ENCODE peak calls at places on chromosomes 5 and 9, in seven cellular contexts. C is RPMI7951; M is HL-60; I is fibroblast of lung; P is ACHN; F is neuronal stem cell; O is activated CD4-positive, alpha-beta T cell treated with anti-CD3 and anti-CD28 coated beads for 4 hours. W is an unnamed sample.

GRCh38 chr5:78286288-78286687 is 8.2 kb downstream of the AP3B1 start:
- DNase-seq in M (no peak), C (no peak), I (no peak), P (no peak), F (no peak), O (no peak), W (no peak)

GRCh38 chr9:100070642-100071041 is 28.2 kb downstream of the ERP44 start:
- DNase-seq in C (no peak), M (no peak), F (no peak), O (no peak), P (no peak), I (no peak), W (no peak)

GRCh38 chr5:136192526-136193395 is at the start of gene SMIM32:
- DNase-seq in I (no peak), C (no peak), O (no peak), F (peak; percentile 51), P (no peak), M (no peak), W (no peak)

GRCh38 chr5:61085885-61086284 is 76.4 kb downstream of the SMIM15 start:
- DNase-seq in I (no peak), F (no peak), C (no peak), P (no peak), O (no peak), M (no peak), W (no peak)

GRCh38 chr5:116176124-116176523 is 91.3 kb downstream of the COMMD10 start:
- DNase-seq in O (no peak), F (no peak), M (no peak), I (no peak), C (no peak), P (no peak), W (peak; percentile 0)

GRCh38 chr5:97529354-97529753 is 346.3 kb upstream of the RIOK2 start:
- DNase-seq in C (no peak), O (no peak), P (no peak), F (no peak), M (no peak), I (no peak), W (no peak)

GRCh38 chr9:12972608-12973589 is 198.1 kb downstream of the LURAP1L start:
- DNase-seq in M (no peak), C (peak; percentile 17), O (no peak), F (no peak), I (no peak), P (no peak), W (peak; percentile 57)

GRCh38 chr9:7549261-7549660 is 250.3 kb downstream of the DMAC1 start:
- DNase-seq in F (no peak), P (no peak), C (no peak), M (no peak), I (peak; percentile 14), O (no peak), W (no peak)

W was measured in fibroblast of the aortic adventitia.